ENCODE peak calls at places on chromosome 1, in ten cellular contexts. S is mesendoderm; K is GM06990; W is hepatocyte; A is heart right ventricle; H is CD4-positive, CD25-positive, alpha-beta regulatory T cell; P is gastrocnemius medialis; T is BE2C; X is fibroblast of lung; R is adrenal gland. N is an unnamed sample.
A peak's percentile ranks its signal among the peaks of the same experiment; 100 is the strongest.

GRCh38 chr1:51684776-51685175 is 67.9 kb downstream of the OSBPL9 start:
- DNase-seq in K (no peak), P (no peak), W (no peak), R (peak; percentile 46), A (no peak), S (no peak), X (no peak), T (no peak), H (no peak), N (no peak)

GRCh38 chr1:50458507-50458906 is 35.3 kb upstream of the DMRTA2 start:
- DNase-seq in R (no peak), W (no peak), S (no peak), K (no peak), H (no peak), X (peak; percentile 9), A (no peak), T (no peak), P (no peak), N (no peak)

GRCh38 chr1:15094056-15094455 is 59.5 kb upstream of the TMEM51 start:
- DNase-seq in T (no peak), R (no peak), H (no peak), A (no peak), X (no peak), P (no peak), K (no peak), W (no peak), S (no peak), N (no peak)

GRCh38 chr1:54332781-54333585 is 73.2 kb downstream of the SSBP3 start:
- DNase-seq in P (peak; percentile 36), K (no peak), W (no peak), H (no peak), X (no peak), S (no peak), T (no peak), R (no peak), A (peak; percentile 66), N (no peak)

GRCh38 chr1:96515925-96516324 is 205.7 kb upstream of the PTBP2 start:
- DNase-seq in K (no peak), R (no peak), W (no peak), H (no peak), S (no peak), P (no peak), X (no peak), A (no peak), T (no peak), N (no peak)

GRCh38 chr1:61051455-61052392 is 30.6 kb upstream of the NFIA start:
- DNase-seq in H (no peak), W (no peak), R (no peak), A (no peak), T (no peak), P (peak; percentile 85), K (no peak), S (peak; percentile 52), X (no peak), N (no peak)

GRCh38 chr1:12161662-12162458 is 4.9 kb upstream of the TNFRSF1B start:
- DNase-seq in S (peak; percentile 93), P (peak; percentile 89), H (peak; percentile 70), W (peak; percentile 62), X (peak; percentile 93), T (peak; percentile 33), A (peak; percentile 94), K (peak; percentile 78), R (peak; percentile 78), N (peak; percentile 45)

GRCh38 chr1:156228501-156228900 is 13.5 kb upstream of the BGLAP start:
- DNase-seq in W (no peak), K (no peak), T (no peak), P (no peak), X (no peak), R (no peak), H (no peak), S (no peak), A (no peak), N (no peak)

GRCh38 chr1:152969036-152969435 is 1.4 kb upstream of the SPRR4 start:
- DNase-seq in A (no peak), K (no peak), H (no peak), R (no peak), P (no peak), W (no peak), X (no peak), S (no peak), T (no peak), N (no peak)

GRCh38 chr1:151774540-151774939 is 11.2 kb upstream of the MRPL9 start:
- DNase-seq in P (no peak), W (no peak), A (no peak), X (no peak), K (no peak), S (no peak), H (no peak), R (no peak), T (no peak), N (no peak)

GRCh38 chr1:112389689-112390088 is 6.3 kb upstream of the CTTNBP2NL start:
- DNase-seq in W (no peak), T (no peak), K (no peak), S (no peak), P (no peak), R (no peak), X (no peak), A (peak; percentile 32), H (no peak), N (no peak)

GRCh38 chr1:182699673-182700350 is 15.4 kb upstream of the RGS8 start:
- DNase-seq in H (no peak), W (peak; percentile 23), R (no peak), A (peak; percentile 10), S (peak; percentile 78), P (no peak), T (peak; percentile 94), K (no peak), X (no peak), N (no peak)

GRCh38 chr1:156451486-156452184 is 48.9 kb downstream of the MEF2D start:
- DNase-seq in K (no peak), A (no peak), T (no peak), X (no peak), W (no peak), S (no peak), H (no peak), R (no peak), P (no peak), N (no peak)

GRCh38 chr1:61142726-61143500 is 60.6 kb downstream of the NFIA start:
- DNase-seq in T (no peak), R (no peak), A (no peak), W (no peak), K (no peak), H (no peak), S (no peak), X (no peak), P (no peak), N (no peak)

GRCh38 chr1:172895050-172895460 is 155.7 kb downstream of the TNFSF18 start:
- DNase-seq in H (no peak), S (no peak), K (no peak), A (no peak), P (no peak), W (no peak), T (no peak), X (peak; percentile 52), R (no peak), N (no peak)

DNA sequence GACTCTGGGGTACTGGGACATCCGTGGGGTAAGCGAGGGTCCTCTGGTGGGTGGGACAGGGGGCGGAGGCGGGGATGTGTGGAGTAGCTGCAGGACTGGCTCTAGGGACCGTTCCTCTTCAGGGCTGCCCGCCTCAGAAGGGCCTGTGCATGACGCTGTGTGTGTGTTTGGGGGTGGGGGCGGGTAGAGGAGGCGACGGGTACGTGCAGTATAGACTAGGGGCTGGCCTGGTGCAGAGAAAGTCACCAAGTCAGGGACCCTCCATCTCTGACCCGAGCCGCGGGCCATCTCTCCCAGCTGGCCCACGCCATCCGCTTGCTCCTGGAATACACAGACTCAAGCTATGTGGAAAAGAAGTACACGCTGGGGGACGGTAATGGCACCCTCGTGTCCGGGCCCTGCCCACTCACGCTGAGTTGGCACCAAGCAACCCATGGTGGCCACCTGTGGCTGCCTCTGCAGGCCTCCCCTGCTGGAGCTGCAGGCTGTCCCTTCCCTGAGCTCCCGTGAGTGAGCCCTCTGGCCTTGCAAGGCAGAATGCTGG is 342 bp downstream of the GSTM5 start:
- DNase-seq in W (no peak), X (no peak), H (no peak), P (no peak), T (no peak), S (no peak), R (no peak), K (no peak), A (no peak), N (no peak)
- H3K4me3 ChIP-seq in W (no peak overlapping the region), X (peak overlapping the region; percentile 43), H (no peak overlapping the region), P (peak overlapping the region; percentile 36), T (no peak overlapping the region), S (no peak overlapping the region), R (no peak overlapping the region), K (no peak overlapping the region), A (peak overlapping the region; percentile 50), N (peak overlapping the region; percentile 36)

GRCh38 chr1:162632234-162632666 is at the start of gene DDR2:
- DNase-seq in K (no peak), X (peak; percentile 99), A (peak; percentile 59), P (peak; percentile 72), W (peak; percentile 80), R (peak; percentile 74), H (no peak), S (peak; percentile 77), T (peak; percentile 81), N (peak; percentile 91)
- H3K4me3 ChIP-seq in K (peak within 1 kb of the TSS; percentile 59), X (peak within 1 kb of the TSS; percentile 91), A (peak within 1 kb of the TSS; percentile 44), P (peak within 1 kb of the TSS; percentile 38), W (peak within 1 kb of the TSS; percentile 31), R (peak within 1 kb of the TSS; percentile 32), H (no peak within 1 kb of the TSS), S (no peak within 1 kb of the TSS), T (peak within 1 kb of the TSS; percentile 94), N (peak within 1 kb of the TSS; percentile 85)

GRCh38 chr1:113868387-113869083 is 3.0 kb downstream of the PTPN22 start:
- DNase-seq in W (no peak), X (no peak), R (no peak), T (no peak), P (no peak), A (no peak), H (no peak), S (no peak), K (no peak), N (no peak)
- H3K4me3 ChIP-seq in W (no peak overlapping the region), X (no peak overlapping the region), R (no peak overlapping the region), T (no peak overlapping the region), P (no peak overlapping the region), A (no peak overlapping the region), H (peak overlapping the region; percentile 96), S (no peak overlapping the region), K (no peak overlapping the region), N (no peak overlapping the region)

GRCh38 chr1:23167353-23168078 is 1.1 kb downstream of the LUZP1 start:
- DNase-seq in K (peak; percentile 43), S (peak; percentile 83), P (no peak), X (peak; percentile 63), W (peak; percentile 73), T (peak; percentile 35), A (peak; percentile 37), H (peak; percentile 32), R (peak; percentile 60), N (no peak)

GRCh38 chr1:23168079-23168461 is 586 bp downstream of the LUZP1 start:
- DNase-seq in X (no peak), T (peak; percentile 32), K (no peak), S (no peak), A (peak; percentile 31), R (peak; percentile 43), H (peak; percentile 23), P (no peak), W (peak; percentile 55), N (no peak)

GRCh38 chr1:23169727-23170335 is 1.2 kb upstream of the LUZP1 start:
- DNase-seq in S (no peak), H (no peak), X (peak; percentile 70), A (peak; percentile 55), R (peak; percentile 39), P (peak; percentile 40), T (peak; percentile 55), K (peak; percentile 31), W (peak; percentile 30), N (peak; percentile 78)

GRCh38 chr1:23168462-23169218 is at the start of gene LUZP1:
- DNase-seq in H (peak; percentile 82), R (peak; percentile 94), W (peak; percentile 95), S (peak; percentile 87), T (peak; percentile 83), A (peak; percentile 91), K (peak; percentile 77), X (peak; percentile 90), P (peak; percentile 77), N (no peak)

GRCh38 chr1:23169219-23169575 is 541 bp upstream of the LUZP1 start:
- DNase-seq in K (no peak), P (no peak), X (no peak), T (no peak), R (no peak), S (no peak), W (no peak), A (no peak), H (no peak), N (no peak)
- H3K4me3 ChIP-seq in K (no peak overlapping the region), P (peak overlapping the region; percentile 53), X (peak overlapping the region; percentile 89), T (peak overlapping the region; percentile 79), R (no peak overlapping the region), S (no peak overlapping the region), W (no peak overlapping the region), A (peak overlapping the region; percentile 88), H (peak overlapping the region; percentile 32), N (peak overlapping the region; percentile 85)